ENCODE peak calls at places on chromosome 13, in eight cellular contexts. Z is NCI-H1105 treated with DMSO at 0.1 percent for 48 hours; H is AML-193; P is T-helper 9 cell; L is mesothelial cell of epicardium; B is SK-N-SH; C is KG1; A is activated naive CD4-positive, alpha-beta T cell treated with Interleukin-2 at 50 U/mL for 16 hours. Q is an unnamed sample.

GRCh38 chr13:42417624-42418023 is 145.7 kb downstream of the AKAP11 start:
- DNase-seq in Z (no peak), H (no peak), P (no peak), L (no peak), B (no peak), C (no peak), A (no peak), Q (no peak)

GRCh38 chr13:40629678-40630384 is 36.6 kb downstream of the FOXO1 start:
- DNase-seq in Z (no peak), H (no peak), P (no peak), L (no peak), B (no peak), C (no peak), A (no peak), Q (peak; percentile 81)

GRCh38 chr13:33355470-33355869 is 69.9 kb upstream of the STARD13 start:
- DNase-seq in Z (no peak), H (peak; percentile 76), P (no peak), L (no peak), B (no peak), C (no peak), A (no peak), Q (peak; percentile 76)

GRCh38 chr13:55497486-55497885 is 1643.2 kb upstream of the PRR20A start:
- DNase-seq in Z (no peak), H (no peak), P (no peak), L (no peak), B (no peak), C (no peak), A (no peak), Q (no peak)

GRCh38 chr13:51328488-51328887 is 11.0 kb upstream of the SERPINE3 start:
- DNase-seq in Z (no peak), H (no peak), P (no peak), L (no peak), B (no peak), C (no peak), A (no peak), Q (no peak)

GRCh38 chr13:80047406-80047805 is 293.5 kb downstream of the SPRY2 start:
- DNase-seq in Z (no peak), H (no peak), P (no peak), L (no peak), B (no peak), C (no peak), A (no peak), Q (no peak)

GRCh38 chr13:97319088-97319487 is 97.0 kb downstream of the MBNL2 start:
- DNase-seq in Z (no peak), H (no peak), P (no peak), L (no peak), B (no peak), C (no peak), A (no peak), Q (no peak)

GRCh38 chr13:41561179-41561578 is 103.8 kb downstream of the RGCC start:
- DNase-seq in Z (no peak), H (no peak), P (no peak), L (no peak), B (no peak), C (no peak), A (no peak), Q (peak; percentile 12)

GRCh38 chr13:110057052-110057451 is 249.9 kb downstream of the COL4A1 start:
- DNase-seq in Z (no peak), H (no peak), P (no peak), L (no peak), B (no peak), C (no peak), A (no peak), Q (no peak)

GRCh38 chr13:98775844-98776598 is 23.5 kb upstream of the SLC15A1 start:
- DNase-seq in Z (no peak), H (no peak), P (no peak), L (no peak), B (no peak), C (no peak), A (no peak), Q (no peak)

GRCh38 chr13:73714522-73714921 is 419.7 kb downstream of the KLF12 start:
- DNase-seq in Z (no peak), H (no peak), P (no peak), L (no peak), B (no peak), C (no peak), A (peak; percentile 18), Q (no peak)

GRCh38 chr13:90717451-90717936 is 630.0 kb upstream of the MIR17HG start:
- DNase-seq in Z (no peak), H (no peak), P (no peak), L (no peak), B (no peak), C (no peak), A (no peak), Q (no peak)

GRCh38 chr13:43905435-43906031 is 25.8 kb downstream of the LACC1 start:
- DNase-seq in Z (peak; percentile 52), H (peak; percentile 61), P (no peak), L (no peak), B (peak; percentile 63), C (peak; percentile 60), A (peak; percentile 6), Q (peak; percentile 49)

GRCh38 chr13:114065141-114065925 is 67.1 kb downstream of the RASA3 start:
- DNase-seq in Z (no peak), H (peak; percentile 99), P (peak; percentile 59), L (peak; percentile 79), B (peak; percentile 90), C (peak; percentile 26), A (peak; percentile 83), Q (peak; percentile 99)

GRCh38 chr13:32530841-32531253 is 7.7 kb downstream of the N4BP2L2 start:
- DNase-seq in Z (no peak), H (no peak), P (no peak), L (no peak), B (no peak), C (no peak), A (no peak), Q (no peak)

GRCh38 chr13:106507560-106508274 is 27.7 kb downstream of the EFNB2 start:
- DNase-seq in Z (no peak), H (peak; percentile 93), P (no peak), L (no peak), B (no peak), C (no peak), A (no peak), Q (peak; percentile 62)

GRCh38 chr13:45333251-45333972 is 7.6 kb downstream of the TPT1 start:
- DNase-seq in Z (no peak), H (no peak), P (no peak), L (no peak), B (no peak), C (no peak), A (no peak), Q (no peak)

GRCh38 chr13:92074658-92075057 is 676.2 kb downstream of the GPC5 start:
- DNase-seq in Z (no peak), H (peak; percentile 34), P (no peak), L (no peak), B (peak; percentile 14), C (no peak), A (no peak), Q (peak; percentile 21)

GRCh38 chr13:21458457-21458815 is 667 bp downstream of the ZDHHC20 start:
- DNase-seq in Z (peak; percentile 44), H (peak; percentile 22), P (peak; percentile 25), L (no peak), B (peak; percentile 65), C (peak; percentile 39), A (peak; percentile 53), Q (no peak)

GRCh38 chr13:110308377-110309158 is 1.5 kb downstream of the COL4A2 start:
- DNase-seq in Z (peak; percentile 76), H (no peak), P (no peak), L (peak; percentile 53), B (peak; percentile 66), C (no peak), A (no peak), Q (no peak)

GRCh38 chr13:21231426-21231945 is 55.0 kb downstream of the MRPL57 start:
- DNase-seq in Z (no peak), H (no peak), P (no peak), L (no peak), B (peak; percentile 27), C (no peak), A (no peak), Q (no peak)

GRCh38 chr13:101869553-101869952 is 417.1 kb downstream of the ITGBL1 start:
- DNase-seq in Z (no peak), H (no peak), P (no peak), L (no peak), B (no peak), C (no peak), A (no peak), Q (peak; percentile 19)

GRCh38 chr13:42225051-42225450 is 46.9 kb upstream of the AKAP11 start:
- DNase-seq in Z (no peak), H (no peak), P (no peak), L (no peak), B (no peak), C (no peak), A (no peak), Q (no peak)

GRCh38 chr13:42699922-42700321 is 81.5 kb upstream of the FAM216B start:
- DNase-seq in Z (no peak), H (no peak), P (no peak), L (no peak), B (no peak), C (no peak), A (no peak), Q (no peak)

Q was measured in MV-4-11.